ENCODE peak calls at places on chromosomes 1 and 21, in four cellular contexts. One of them, this sample, is unnamed.

GRCh38 chr1:206655471-206655882 is 20.1 kb downstream of the DYRK3 start:
- DNase-seq in lower lobe of right lung: no peak
- DNase-seq in epithelial cell of esophagus: no peak
- DNase-seq in activated naive CD4-positive, alpha-beta T cell: no peak
- DNase-seq in this sample: no peak

GRCh38 chr1:233113009-233113712 is 162.8 kb downstream of the NTPCR start:
- DNase-seq in epithelial cell of esophagus: peak
- DNase-seq in activated naive CD4-positive, alpha-beta T cell: no peak
- DNase-seq in lower lobe of right lung: peak
- DNase-seq in this sample: peak

GRCh38 chr1:42971848-42972291 is 13.2 kb upstream of the SLC2A1 start:
- DNase-seq in activated naive CD4-positive, alpha-beta T cell: no peak
- DNase-seq in epithelial cell of esophagus: no peak
- DNase-seq in lower lobe of right lung: no peak
- DNase-seq in this sample: peak

GRCh38 chr1:231612393-231613089 is 14.0 kb upstream of the DISC1 start:
- DNase-seq in activated naive CD4-positive, alpha-beta T cell: peak
- DNase-seq in lower lobe of right lung: peak
- DNase-seq in epithelial cell of esophagus: no peak
- DNase-seq in this sample: no peak

GRCh38 chr21:44082648-44083436 is 24.4 kb upstream of the PWP2 start:
- DNase-seq in epithelial cell of esophagus: peak
- DNase-seq in activated naive CD4-positive, alpha-beta T cell: no peak
- DNase-seq in lower lobe of right lung: no peak
- DNase-seq in this sample: peak

GRCh38 chr1:156618853-156619581 is at the start of gene HAPLN2:
- DNase-seq in epithelial cell of esophagus: peak
- DNase-seq in activated naive CD4-positive, alpha-beta T cell: peak
- DNase-seq in lower lobe of right lung: no peak
- DNase-seq in this sample: no peak

GRCh38 chr1:85449356-85449755 is 15.6 kb downstream of the DDAH1 start:
- DNase-seq in epithelial cell of esophagus: no peak
- DNase-seq in activated naive CD4-positive, alpha-beta T cell: no peak
- DNase-seq in lower lobe of right lung: no peak
- DNase-seq in this sample: no peak

GRCh38 chr1:244076740-244077139 is 25.7 kb downstream of the ZBTB18 start:
- DNase-seq in epithelial cell of esophagus: no peak
- DNase-seq in lower lobe of right lung: no peak
- DNase-seq in activated naive CD4-positive, alpha-beta T cell: no peak
- DNase-seq in this sample: no peak

GRCh38 chr1:92795166-92795565 is 10.3 kb upstream of the EVI5 start:
- DNase-seq in epithelial cell of esophagus: no peak
- DNase-seq in lower lobe of right lung: no peak
- DNase-seq in activated naive CD4-positive, alpha-beta T cell: no peak
- DNase-seq in this sample: no peak

GRCh38 chr1:166905930-166906329 is 29.9 kb upstream of the TADA1 start:
- DNase-seq in epithelial cell of esophagus: peak
- DNase-seq in lower lobe of right lung: no peak
- DNase-seq in activated naive CD4-positive, alpha-beta T cell: no peak
- DNase-seq in this sample: peak

GRCh38 chr1:14300991-14301703 is 297.3 kb upstream of the KAZN start:
- DNase-seq in lower lobe of right lung: peak
- DNase-seq in activated naive CD4-positive, alpha-beta T cell: no peak
- DNase-seq in epithelial cell of esophagus: peak
- DNase-seq in this sample: peak

GRCh38 chr1:221793439-221794078 is 51.7 kb upstream of the DUSP10 start:
- DNase-seq in lower lobe of right lung: no peak
- DNase-seq in epithelial cell of esophagus: no peak
- DNase-seq in activated naive CD4-positive, alpha-beta T cell: no peak
- DNase-seq in this sample: no peak

GRCh38 chr1:22500476-22500875 is 48.8 kb downstream of the ZBTB40 start:
- DNase-seq in activated naive CD4-positive, alpha-beta T cell: no peak
- DNase-seq in epithelial cell of esophagus: peak
- DNase-seq in lower lobe of right lung: peak
- DNase-seq in this sample: no peak

GRCh38 chr21:43012596-43012995 is 38.2 kb downstream of the PKNOX1 start:
- DNase-seq in lower lobe of right lung: no peak
- DNase-seq in epithelial cell of esophagus: peak
- DNase-seq in activated naive CD4-positive, alpha-beta T cell: no peak
- DNase-seq in this sample: no peak

GRCh38 chr1:240464099-240464498 is 147.9 kb downstream of the GREM2 start:
- DNase-seq in lower lobe of right lung: no peak
- DNase-seq in activated naive CD4-positive, alpha-beta T cell: no peak
- DNase-seq in epithelial cell of esophagus: peak
- DNase-seq in this sample: no peak

GRCh38 chr1:208569181-208569580 is 325.0 kb upstream of the PLXNA2 start:
- DNase-seq in activated naive CD4-positive, alpha-beta T cell: no peak
- DNase-seq in lower lobe of right lung: no peak
- DNase-seq in epithelial cell of esophagus: peak
- DNase-seq in this sample: no peak

GRCh38 chr1:3671371-3672180 is 19.3 kb downstream of the TP73 start:
- DNase-seq in epithelial cell of esophagus: peak
- DNase-seq in activated naive CD4-positive, alpha-beta T cell: no peak
- DNase-seq in lower lobe of right lung: peak
- DNase-seq in this sample: peak

GRCh38 chr21:46222436-46223116 is 6.0 kb downstream of the LSS start:
- DNase-seq in activated naive CD4-positive, alpha-beta T cell: no peak
- DNase-seq in epithelial cell of esophagus: no peak
- DNase-seq in lower lobe of right lung: no peak
- DNase-seq in this sample: no peak

GRCh38 chr1:174556392-174556791 is 108.6 kb downstream of the GPR52 start:
- DNase-seq in activated naive CD4-positive, alpha-beta T cell: no peak
- DNase-seq in lower lobe of right lung: no peak
- DNase-seq in epithelial cell of esophagus: no peak
- DNase-seq in this sample: no peak

GRCh38 chr1:147723691-147724323 is 36.6 kb downstream of the GJA5 start:
- DNase-seq in activated naive CD4-positive, alpha-beta T cell: no peak
- DNase-seq in lower lobe of right lung: peak
- DNase-seq in epithelial cell of esophagus: peak
- DNase-seq in this sample: peak

GRCh38 chr1:966603-967295 is 467 bp downstream of the PLEKHN1 start:
- DNase-seq in epithelial cell of esophagus: peak
- DNase-seq in lower lobe of right lung: peak
- DNase-seq in activated naive CD4-positive, alpha-beta T cell: peak
- DNase-seq in this sample: peak

GRCh38 chr1:3135073-3135745 is 66.2 kb downstream of the PRDM16 start:
- DNase-seq in activated naive CD4-positive, alpha-beta T cell: no peak
- DNase-seq in lower lobe of right lung: no peak
- DNase-seq in epithelial cell of esophagus: no peak
- DNase-seq in this sample: no peak

GRCh38 chr1:64046243-64046642 is 157.2 kb upstream of the UBE2U start:
- DNase-seq in epithelial cell of esophagus: no peak
- DNase-seq in activated naive CD4-positive, alpha-beta T cell: no peak
- DNase-seq in lower lobe of right lung: no peak
- DNase-seq in this sample: no peak

GRCh38 chr1:86409416-86410021 is 13.4 kb upstream of the ODF2L start:
- DNase-seq in epithelial cell of esophagus: peak
- DNase-seq in lower lobe of right lung: peak
- DNase-seq in activated naive CD4-positive, alpha-beta T cell: no peak
- DNase-seq in this sample: no peak

GRCh38 chr21:16587671-16588379 is 858.0 kb downstream of the USP25 start:
- DNase-seq in epithelial cell of esophagus: peak
- DNase-seq in activated naive CD4-positive, alpha-beta T cell: no peak
- DNase-seq in lower lobe of right lung: no peak
- DNase-seq in this sample: no peak

GRCh38 chr1:8317647-8318360 is at the start of gene SLC45A1:
- DNase-seq in lower lobe of right lung: peak
- DNase-seq in epithelial cell of esophagus: peak
- DNase-seq in activated naive CD4-positive, alpha-beta T cell: peak
- DNase-seq in this sample: peak

GRCh38 chr1:41614818-41615217 is 130.3 kb upstream of the EDN2 start:
- DNase-seq in activated naive CD4-positive, alpha-beta T cell: no peak
- DNase-seq in lower lobe of right lung: no peak
- DNase-seq in epithelial cell of esophagus: no peak
- DNase-seq in this sample: no peak

GRCh38 chr1:235018161-235018560 is 110.5 kb downstream of the TOMM20 start:
- DNase-seq in lower lobe of right lung: no peak
- DNase-seq in epithelial cell of esophagus: peak
- DNase-seq in activated naive CD4-positive, alpha-beta T cell: no peak
- DNase-seq in this sample: peak

GRCh38 chr1:46549697-46550681 is 1.5 kb downstream of the KNCN start:
- DNase-seq in lower lobe of right lung: peak
- DNase-seq in epithelial cell of esophagus: peak
- DNase-seq in activated naive CD4-positive, alpha-beta T cell: no peak
- DNase-seq in this sample: peak

This sample was measured in trophoblast cell.